ENCODE peak calls at places on chromosomes 5 and 9, in ten cellular contexts. V is NCI-H526; W is Right ventricle myocardium inferior; K is D341Med; X is NCI-H748 treated with DMSO at 0.1 percent for 48 hours; L is RWPE1; I is 8988T; O is foreskin fibroblast; A is activated CD4-positive, alpha-beta T cell treated with anti-CD3 and anti-CD28 coated beads, Interleukin-2, amount 50 U/mL, for 1 hour; T is stimulated activated CD8-positive, alpha-beta memory T cell treated with anti-CD3 and anti-CD28 coated beads, Interleukin-12 subunit alpha, Interleukin-12 subunit beta, amount 100 ng/mL, for 4 hours. U is an unnamed sample.
A peak's percentile ranks its signal among the peaks of the same experiment; 100 is the strongest.

GRCh38 chr5:153617190-153617589 is 126.7 kb downstream of the GRIA1 start:
- DNase-seq in X (no peak), I (no peak), A (no peak), W (no peak), V (no peak), K (no peak), T (no peak), O (peak; percentile 68), L (no peak), U (no peak)

GRCh38 chr5:175590471-175590881 is 67.4 kb upstream of the HRH2 start:
- DNase-seq in W (no peak), I (no peak), X (no peak), V (no peak), K (no peak), O (peak; percentile 4), T (no peak), L (peak; percentile 57), A (no peak), U (no peak)

GRCh38 chr5:38634961-38635369 is 78.5 kb upstream of the LIFR start:
- DNase-seq in O (no peak), X (no peak), I (peak; percentile 21), A (no peak), V (no peak), T (no peak), L (no peak), W (no peak), K (no peak), U (no peak)

GRCh38 chr9:134223601-134224122 is 59.3 kb upstream of the RNU6ATAC start:
- DNase-seq in V (no peak), A (no peak), W (peak; percentile 31), L (no peak), I (no peak), X (no peak), T (no peak), O (no peak), K (no peak), U (no peak)

GRCh38 chr5:125349432-125349831 is 603.0 kb upstream of the ZNF608 start:
- DNase-seq in O (peak; percentile 89), K (no peak), L (no peak), X (no peak), I (no peak), V (no peak), T (no peak), A (no peak), W (no peak), U (no peak)

GRCh38 chr5:685262-686171 is 7.6 kb downstream of the TPPP start:
- DNase-seq in V (no peak), K (peak; percentile 14), X (no peak), L (no peak), O (no peak), T (no peak), W (peak; percentile 52), I (peak; percentile 20), A (no peak), U (no peak)

GRCh38 chr5:137462816-137463520 is 36.2 kb downstream of the SPOCK1 start:
- DNase-seq in W (no peak), T (no peak), O (peak; percentile 21), K (no peak), L (no peak), X (no peak), A (no peak), V (no peak), I (no peak), U (no peak)

GRCh38 chr9:128203842-128204551 is 818 bp downstream of the DNM1 start:
- DNase-seq in V (peak; percentile 71), K (peak; percentile 86), W (no peak), X (peak; percentile 21), I (peak; percentile 69), A (no peak), T (no peak), L (peak; percentile 57), O (peak; percentile 76), U (no peak)

GRCh38 chr9:93807166-93808013 is 147.8 kb downstream of the BARX1 start:
- DNase-seq in W (no peak), V (no peak), T (no peak), A (no peak), L (no peak), K (peak; percentile 19), I (no peak), X (peak; percentile 96), O (no peak), U (no peak)

GRCh38 chr9:124480621-124480981 is 26.6 kb downstream of the NR5A1 start:
- DNase-seq in V (peak; percentile 63), T (no peak), O (peak; percentile 44), K (peak; percentile 80), I (peak; percentile 99), L (peak; percentile 50), X (peak; percentile 12), A (no peak), W (no peak), U (no peak)

GRCh38 chr5:39459091-39459490 is 34.3 kb upstream of the DAB2 start:
- DNase-seq in A (no peak), T (no peak), I (no peak), W (no peak), O (peak; percentile 37), L (no peak), V (no peak), X (no peak), K (no peak), U (no peak)

GRCh38 chr9:19788614-19789271 is at the start of gene SLC24A2:
- DNase-seq in L (no peak), A (no peak), T (no peak), K (peak; percentile 70), W (no peak), X (peak; percentile 35), I (no peak), V (peak; percentile 52), O (no peak), U (no peak)